ENCODE peak calls at places on chromosomes 6 and 20, in five cellular contexts. V is fibroblast of mammary gland, N is mucosa of descending colon, W is fibroblast of pulmonary artery, S is PC-3. D is an unnamed sample.

GRCh38 chr6:37251211-37251610 is 6.4 kb upstream of the TBC1D22B start:
- DNase-seq in V (peak), N (no peak), W (peak), S (peak), D (peak)

GRCh38 chr20:2005831-2006426 is 12.1 kb upstream of the PDYN start:
- DNase-seq in V (peak), N (peak), W (peak), S (peak), D (peak)

GRCh38 chr20:21505810-21506530 is 7.9 kb downstream of the NKX2-2 start:
- DNase-seq in V (peak), N (peak), W (peak), S (peak), D (peak)

GRCh38 chr20:19903168-19903676 is 113.9 kb upstream of the NAA20 start:
- DNase-seq in V (peak), N (peak), W (peak), S (no peak), D (peak)

GRCh38 chr20:40810336-40810735 is 121.3 kb upstream of the MAFB start:
- DNase-seq in V (no peak), N (no peak), W (no peak), S (no peak), D (no peak)

GRCh38 chr6:34059914-34060313 is 86.0 kb downstream of the GRM4 start:
- DNase-seq in V (no peak), N (no peak), W (no peak), S (no peak), D (no peak)

GRCh38 chr20:63152322-63153253 is 63.3 kb downstream of the YTHDF1 start:
- DNase-seq in V (no peak), N (peak), W (no peak), S (no peak), D (no peak)

GRCh38 chr20:33814238-33814712 is 3.1 kb downstream of the CHMP4B start:
- DNase-seq in V (no peak), N (peak), W (no peak), S (no peak), D (no peak)

GRCh38 chr6:149771925-149772324 is 22.4 kb downstream of the PCMT1 start:
- DNase-seq in V (no peak), N (no peak), W (no peak), S (no peak), D (no peak)

GRCh38 chr6:22231616-22232015 is 65.2 kb downstream of the PRL start:
- DNase-seq in V (no peak), N (no peak), W (no peak), S (peak), D (no peak)

GRCh38 chr6:89443658-89444057 is 10.7 kb downstream of the ANKRD6 start:
- DNase-seq in V (no peak), N (no peak), W (no peak), S (no peak), D (no peak)

GRCh38 chr6:125865015-125865414 is 74.3 kb downstream of the NCOA7 start:
- DNase-seq in V (no peak), N (no peak), W (no peak), S (no peak), D (no peak)

GRCh38 chr6:27078734-27079357 is 168.7 kb upstream of the PRSS16 start:
- DNase-seq in V (peak), N (peak), W (peak), S (peak), D (peak)

GRCh38 chr6:106574729-106575458 is 54.4 kb downstream of the RTN4IP1 start:
- DNase-seq in V (peak), N (no peak), W (peak), S (peak), D (peak)

GRCh38 chr6:137261393-137262154 is 42.4 kb upstream of the IFNGR1 start:
- DNase-seq in V (peak), N (no peak), W (peak), S (peak), D (peak)

GRCh38 chr6:109491207-109491938 is 8.4 kb upstream of the ZBTB24 start:
- DNase-seq in V (peak), N (no peak), W (no peak), S (peak), D (peak)

GRCh38 chr20:49630396-49630951 is 62.5 kb upstream of the PTGIS start:
- DNase-seq in V (no peak), N (no peak), W (no peak), S (no peak), D (no peak)

GRCh38 chr6:113630738-113631535 is 226.2 kb upstream of the MARCKS start:
- DNase-seq in V (peak), N (no peak), W (peak), S (peak), D (peak)

GRCh38 chr6:39964094-39964493 is 29.8 kb upstream of the MOCS1 start:
- DNase-seq in V (no peak), N (no peak), W (no peak), S (no peak), D (no peak)

GRCh38 chr6:164106345-164106769 is 691.8 kb downstream of the QKI start:
- DNase-seq in V (peak), N (no peak), W (peak), S (peak), D (peak)

GRCh38 chr6:116572162-116572561 is 858 bp downstream of the RWDD1 start:
- DNase-seq in V (peak), N (peak), W (peak), S (no peak), D (peak)

GRCh38 chr6:168193816-168194701 is 115.0 kb upstream of the FRMD1 start:
- DNase-seq in V (no peak), N (no peak), W (no peak), S (no peak), D (no peak)
- TF ChIP-seq CTCF in V (no peak), N (no peak), W (no peak), S (no peak), D (no peak)

DNA sequence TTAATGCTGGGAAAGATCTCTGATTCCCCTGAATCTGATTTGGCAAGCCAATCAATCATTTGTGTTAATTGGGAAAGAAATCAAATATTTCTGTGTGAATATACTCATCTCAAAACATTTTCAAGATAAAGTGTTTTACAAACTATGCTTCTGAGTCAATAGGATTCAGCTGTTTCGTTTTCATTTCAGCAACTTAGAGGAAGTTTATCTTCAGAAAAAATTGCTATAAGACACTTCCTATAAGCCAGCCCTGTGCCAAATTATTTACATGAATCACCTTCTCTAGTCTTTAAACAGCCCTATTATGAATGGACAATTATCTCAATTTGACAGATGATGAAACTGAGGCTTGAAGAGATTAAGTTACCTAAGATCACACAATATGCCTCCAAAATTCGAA is 10.9 kb downstream of the DEFB129 start:
- DNase-seq in V (no peak), N (no peak), W (no peak), S (no peak), D (no peak)
- H3K4me3 ChIP-seq in V (no peak), N (no peak), W (no peak), S (no peak), D (no peak)

GRCh38 chr6:157982297-157982579 is 575 bp downstream of the SYNJ2 start:
- DNase-seq in V (peak), N (peak), W (no peak), S (no peak), D (peak)
- TF ChIP-seq CTCF in V (no peak), N (no peak), W (no peak), S (no peak), D (no peak)

DNA sequence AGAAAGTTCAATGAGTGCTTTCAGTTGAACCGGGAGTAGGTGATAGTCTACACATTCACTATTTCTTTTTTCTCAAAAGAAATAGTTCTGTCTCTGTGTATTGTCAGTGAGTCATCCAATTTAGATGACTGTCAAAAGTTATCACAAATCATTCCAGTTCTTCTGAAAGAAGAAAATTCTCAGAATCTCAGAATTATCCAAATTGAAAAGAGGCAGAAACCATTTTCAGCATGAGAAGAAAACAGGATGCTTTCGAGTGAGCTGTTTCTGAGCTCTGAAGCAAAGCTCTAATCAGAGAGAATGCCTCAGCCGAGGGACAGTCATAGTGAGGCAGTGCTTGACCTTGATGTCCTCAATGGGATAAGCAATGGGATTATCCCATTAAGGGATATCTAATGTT is 97.9 kb downstream of the HUS1B start:
- DNase-seq in V (no peak), N (no peak), W (no peak), S (no peak), D (no peak)
- H3K4me3 ChIP-seq in V (no peak), N (no peak), W (no peak), S (no peak), D (no peak)

DNA sequence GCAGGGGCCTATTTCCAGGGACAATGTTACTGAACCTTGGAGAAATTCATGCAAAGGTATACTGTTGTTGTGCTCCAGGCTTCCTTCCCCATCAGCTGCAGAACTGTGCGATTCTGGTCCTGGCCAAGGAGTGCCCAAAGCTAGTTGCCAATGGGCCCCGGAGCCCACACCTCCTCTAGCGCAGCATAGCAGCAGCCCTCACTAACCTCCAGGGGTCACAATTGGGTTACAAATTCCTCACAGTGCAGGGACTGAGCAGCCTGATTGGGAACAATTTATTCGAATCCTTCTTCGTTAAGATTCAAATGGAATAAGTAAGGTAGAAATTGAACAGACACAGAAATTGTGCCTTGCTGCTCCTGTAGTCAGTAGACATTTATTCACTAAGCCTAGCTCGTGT is 284.9 kb downstream of the PRKN start:
- DNase-seq in V (peak), N (no peak), W (no peak), S (no peak), D (no peak)
- TF ChIP-seq CTCF in V (peak), N (no peak), W (no peak), S (no peak), D (no peak)

DNA sequence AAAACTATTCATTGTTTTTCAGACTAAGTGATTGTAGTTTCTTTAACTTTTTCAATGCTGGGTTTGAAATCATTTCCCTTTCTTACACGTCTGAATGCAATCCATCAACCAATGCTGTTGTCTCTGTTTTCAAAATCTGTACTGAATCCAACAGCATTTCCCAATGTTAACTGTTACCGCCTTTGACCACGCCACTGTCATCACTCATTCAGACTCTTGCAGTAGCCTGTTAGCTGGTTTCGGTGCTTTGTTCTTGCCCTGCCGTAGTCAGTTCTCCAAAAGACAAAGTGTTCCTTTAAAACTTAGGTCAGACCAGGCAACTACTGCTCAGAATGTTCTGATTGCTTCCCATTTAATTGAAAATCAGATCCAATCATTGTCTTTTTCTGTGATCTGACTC is 131.3 kb downstream of the PLCB4 start:
- DNase-seq in V (peak), N (no peak), W (peak), S (no peak), D (peak)
- H3K4me3 ChIP-seq in V (no peak), N (no peak), W (no peak), S (no peak), D (no peak)

GRCh38 chr20:54891907-54892306 is 416.5 kb downstream of the DOK5 start:
- DNase-seq in V (no peak), N (no peak), W (no peak), S (no peak), D (no peak)
- TF ChIP-seq CTCF in V (no peak), N (no peak), W (no peak), S (no peak), D (no peak)